ENCODE peak calls at places on chromosome 12, in four cellular contexts. R, O, Y and V are unnamed samples.

GRCh38 chr12:108581311-108582227 is 16.3 kb downstream of the TMEM119 start:
- DNase-seq in O (no peak), R (no peak), Y (no peak), V (no peak)

GRCh38 chr12:50088577-50089335 is 3.6 kb downstream of the SMARCD1 start:
- DNase-seq in Y (peak), R (no peak), O (peak), V (no peak)

GRCh38 chr12:15216036-15216889 is 5.0 kb downstream of the RERG start:
- DNase-seq in R (no peak), Y (no peak), O (no peak), V (no peak)

GRCh38 chr12:123741937-123742572 is 20.0 kb upstream of the DNAH10 start:
- DNase-seq in O (no peak), R (no peak), Y (no peak), V (no peak)

GRCh38 chr12:13701502-13701901 is 279.9 kb downstream of the GRIN2B start:
- DNase-seq in R (no peak), O (no peak), Y (no peak), V (no peak)

GRCh38 chr12:101566318-101566717 is 28.5 kb upstream of the MYBPC1 start:
- DNase-seq in R (no peak), Y (no peak), O (peak), V (no peak)

GRCh38 chr12:13046914-13047472 is 2.8 kb downstream of the FAM234B start:
- DNase-seq in O (no peak), R (no peak), Y (no peak), V (no peak)

GRCh38 chr12:56299308-56299852 is 750 bp downstream of the CS start:
- DNase-seq in Y (peak), R (no peak), O (no peak), V (no peak)

GRCh38 chr12:72282721-72283120 is 10.6 kb downstream of the TRHDE start:
- DNase-seq in Y (peak), R (no peak), O (no peak), V (no peak)